ENCODE peak calls at places on chromosomes 7 and 10, in ten cellular contexts. M is ACHN, J is WTC11, L is tibial artery, D is ELF-1, O is IMR-90, W is NCI-H1092, F is iPS-NIHi11, N is AG04450, H is cardiac fibroblast. S is an unnamed sample.

GRCh38 chr10:14244801-14245211 is 85.9 kb downstream of the FRMD4A start:
- DNase-seq in M (peak), J (no peak), L (no peak), D (no peak), O (peak), W (no peak), F (no peak), N (no peak), H (no peak), S (no peak)

GRCh38 chr7:22853138-22853537 is 30.5 kb upstream of the TOMM7 start:
- DNase-seq in M (no peak), J (no peak), L (no peak), D (no peak), O (no peak), W (no peak), F (no peak), N (no peak), H (no peak), S (no peak)

GRCh38 chr10:51569467-51569866 is 129.9 kb downstream of the CSTF2T start:
- DNase-seq in M (no peak), J (no peak), L (no peak), D (no peak), O (no peak), W (no peak), F (no peak), N (no peak), H (no peak), S (no peak)

GRCh38 chr10:36089790-36090391 is 447.8 kb upstream of the FZD8 start:
- DNase-seq in M (no peak), J (no peak), L (no peak), D (no peak), O (no peak), W (no peak), F (no peak), N (no peak), H (no peak), S (no peak)

GRCh38 chr7:40763319-40764287 is 628.8 kb downstream of the SUGCT start:
- DNase-seq in M (no peak), J (no peak), L (no peak), D (no peak), O (peak), W (no peak), F (no peak), N (peak), H (peak), S (no peak)

GRCh38 chr10:91987397-91988037 is 63.9 kb downstream of the BTAF1 start:
- DNase-seq in M (no peak), J (no peak), L (no peak), D (no peak), O (no peak), W (no peak), F (no peak), N (no peak), H (peak), S (no peak)

GRCh38 chr7:53611043-53611442 is 575.6 kb downstream of the POM121L12 start:
- DNase-seq in M (no peak), J (no peak), L (no peak), D (no peak), O (no peak), W (no peak), F (no peak), N (no peak), H (no peak), S (no peak)

GRCh38 chr7:37311282-37311868 is 137.3 kb downstream of the ELMO1 start:
- DNase-seq in M (peak), J (no peak), L (peak), D (no peak), O (peak), W (no peak), F (no peak), N (no peak), H (peak), S (no peak)

GRCh38 chr10:127563718-127564553 is 14.8 kb downstream of the NPS start:
- DNase-seq in M (peak), J (peak), L (no peak), D (peak), O (no peak), W (no peak), F (peak), N (no peak), H (no peak), S (no peak)

GRCh38 chr10:42594246-42594650 is 44.1 kb downstream of the ZNF33B start:
- DNase-seq in M (no peak), J (no peak), L (no peak), D (no peak), O (peak), W (no peak), F (no peak), N (peak), H (peak), S (no peak)

GRCh38 chr7:151650161-151650560 is 130.5 kb upstream of the RHEB start:
- DNase-seq in M (peak), J (no peak), L (no peak), D (no peak), O (no peak), W (no peak), F (no peak), N (no peak), H (no peak), S (no peak)

GRCh38 chr10:98446656-98447221 is at the start of gene HPS1:
- DNase-seq in M (peak), J (peak), L (peak), D (peak), O (peak), W (no peak), F (peak), N (no peak), H (peak), S (no peak)

GRCh38 chr7:146764458-146764857 is 647.9 kb downstream of the CNTNAP2 start:
- DNase-seq in M (no peak), J (no peak), L (no peak), D (no peak), O (no peak), W (no peak), F (no peak), N (no peak), H (no peak), S (peak)

GRCh38 chr7:128405345-128406146 is 4.2 kb downstream of the IMPDH1 start:
- DNase-seq in M (peak), J (peak), L (no peak), D (peak), O (peak), W (peak), F (peak), N (no peak), H (peak), S (no peak)

GRCh38 chr10:130141460-130141859 is 5.3 kb downstream of the GLRX3 start:
- DNase-seq in M (no peak), J (no peak), L (no peak), D (no peak), O (peak), W (no peak), F (no peak), N (no peak), H (peak), S (no peak)

GRCh38 chr7:126778101-126778500 is 474.6 kb downstream of the GRM8 start:
- DNase-seq in M (no peak), J (no peak), L (no peak), D (peak), O (no peak), W (peak), F (peak), N (no peak), H (no peak), S (peak)

S was measured in NCI-H524 treated with DMSO at 0.1 percent for 48 hours.